ENCODE peak calls at places on chromosomes 12 and 14, in ten cellular contexts. K, P, B, J, E, Z, V, X, R and G are unnamed samples.

GRCh38 chr12:130761537-130762318 is 45.6 kb upstream of the RIMBP2 start:
- DNase-seq in K (peak), P (peak), B (peak), J (peak), E (peak), Z (peak), V (no peak), X (peak), R (no peak), G (peak)

GRCh38 chr14:89137514-89138163 is 279.4 kb downstream of the FOXN3 start:
- DNase-seq in K (peak), P (no peak), B (no peak), J (no peak), E (peak), Z (no peak), V (no peak), X (no peak), R (peak), G (peak)

GRCh38 chr12:45966486-45966885 is 23.9 kb downstream of the SCAF11 start:
- DNase-seq in K (peak), P (no peak), B (no peak), J (no peak), E (peak), Z (no peak), V (no peak), X (no peak), R (no peak), G (peak)

GRCh38 chr14:32985881-32986280 is 47.2 kb downstream of the NPAS3 start:
- DNase-seq in K (no peak), P (no peak), B (no peak), J (no peak), E (no peak), Z (no peak), V (no peak), X (no peak), R (no peak), G (no peak)

GRCh38 chr14:32826404-32827082 is 112.1 kb upstream of the NPAS3 start:
- DNase-seq in K (no peak), P (no peak), B (no peak), J (no peak), E (no peak), Z (no peak), V (no peak), X (no peak), R (no peak), G (peak)

GRCh38 chr12:2856901-2857495 is at the start of gene TEX52:
- DNase-seq in K (no peak), P (no peak), B (peak), J (no peak), E (no peak), Z (no peak), V (no peak), X (peak), R (no peak), G (no peak)

GRCh38 chr12:43252585-43252984 is 299.4 kb downstream of the ADAMTS20 start:
- DNase-seq in K (no peak), P (no peak), B (no peak), J (no peak), E (no peak), Z (no peak), V (no peak), X (no peak), R (no peak), G (no peak)

GRCh38 chr14:68285421-68286179 is 466.0 kb downstream of the RAD51B start:
- DNase-seq in K (no peak), P (peak), B (no peak), J (peak), E (peak), Z (peak), V (no peak), X (no peak), R (peak), G (no peak)

GRCh38 chr14:105165134-105165704 is 3.4 kb downstream of the JAG2 start:
- DNase-seq in K (no peak), P (no peak), B (peak), J (no peak), E (no peak), Z (no peak), V (no peak), X (peak), R (no peak), G (no peak)

GRCh38 chr12:45231515-45232145 is 15.7 kb downstream of the ANO6 start:
- DNase-seq in K (peak), P (no peak), B (peak), J (no peak), E (no peak), Z (no peak), V (no peak), X (no peak), R (no peak), G (peak)

GRCh38 chr12:132593938-132594358 is 16.4 kb downstream of the LRCOL1 start:
- DNase-seq in K (peak), P (no peak), B (peak), J (no peak), E (peak), Z (peak), V (peak), X (peak), R (peak), G (peak)

GRCh38 chr12:113222730-113223531 is 1.7 kb downstream of the TPCN1 start:
- DNase-seq in K (peak), P (no peak), B (peak), J (no peak), E (peak), Z (peak), V (no peak), X (no peak), R (no peak), G (peak)

GRCh38 chr12:7609480-7609879 is 56.2 kb downstream of the APOBEC1 start:
- DNase-seq in K (no peak), P (no peak), B (no peak), J (no peak), E (peak), Z (no peak), V (no peak), X (no peak), R (no peak), G (peak)

GRCh38 chr14:37253905-37254304 is 56.2 kb downstream of the MIPOL1 start:
- DNase-seq in K (no peak), P (no peak), B (peak), J (no peak), E (no peak), Z (no peak), V (no peak), X (no peak), R (no peak), G (peak)

GRCh38 chr14:66965831-66966230 is 223.4 kb upstream of the GARIN2 start:
- DNase-seq in K (no peak), P (no peak), B (no peak), J (no peak), E (no peak), Z (no peak), V (no peak), X (no peak), R (no peak), G (no peak)

GRCh38 chr14:70622111-70622712 is 19.5 kb upstream of the TTC9 start:
- DNase-seq in K (peak), P (peak), B (peak), J (peak), E (peak), Z (peak), V (no peak), X (peak), R (no peak), G (peak)

GRCh38 chr12:94614288-94614721 is 36.1 kb downstream of the TMCC3 start:
- DNase-seq in K (no peak), P (no peak), B (no peak), J (no peak), E (no peak), Z (no peak), V (no peak), X (no peak), R (no peak), G (no peak)

GRCh38 chr14:92651793-92652382 is 96.5 kb downstream of the LGMN start:
- DNase-seq in K (no peak), P (peak), B (no peak), J (no peak), E (peak), Z (peak), V (no peak), X (no peak), R (peak), G (no peak)

GRCh38 chr14:90963343-90963742 is 97.1 kb downstream of the RPS6KA5 start:
- DNase-seq in K (no peak), P (no peak), B (no peak), J (no peak), E (no peak), Z (no peak), V (no peak), X (no peak), R (no peak), G (no peak)